ENCODE peak calls at places on chromosomes 13 and 19, in four cellular contexts. O, E, D and P are unnamed samples. For H3K4me1, the result is how much of the 10 kb centered on the place peaks cover.

GRCh38 chr19:5454743-5455142 is 474 bp upstream of the ZNRF4 start:
- DNase-seq in O (no peak), E (no peak), D (no peak), P (no peak)

GRCh38 chr13:29077051-29077813 is 257.1 kb downstream of the MTUS2 start:
- DNase-seq in E (no peak), D (no peak), O (no peak), P (no peak)

GRCh38 chr13:29484236-29484635 is 111.3 kb downstream of the SLC7A1 start:
- DNase-seq in D (no peak), O (no peak), E (peak), P (no peak)

GRCh38 chr13:27659466-27659865 is 37.8 kb downstream of the POLR1D start:
- DNase-seq in O (peak), D (no peak), E (no peak), P (no peak)

GRCh38 chr13:67063036-67063435 is 167.1 kb downstream of the PCDH9 start:
- DNase-seq in D (no peak), O (no peak), E (no peak), P (no peak)

GRCh38 chr13:44719857-44720671 is 143.9 kb upstream of the TSC22D1 start:
- DNase-seq in O (no peak), E (no peak), D (peak), P (peak)

GRCh38 chr19:3284759-3285646 is 60.5 kb downstream of the CELF5 start:
- DNase-seq in E (peak), O (peak), D (peak), P (peak)

GRCh38 chr13:108797354-108797753 is 167.9 kb downstream of the MYO16 start:
- DNase-seq in E (no peak), O (no peak), D (no peak), P (no peak)

GRCh38 chr13:77374786-77375185 is 47.9 kb upstream of the MYCBP2 start:
- DNase-seq in E (no peak), D (no peak), O (peak), P (no peak)

GRCh38 chr13:72886272-72887062 is 104.5 kb downstream of the PIBF1 start:
- DNase-seq in O (no peak), E (no peak), D (no peak), P (no peak)

GRCh38 chr19:40208602-40209001 is 9.6 kb downstream of the TTC9B start:
- DNase-seq in O (no peak), E (no peak), D (no peak), P (no peak)

GRCh38 chr19:11581740-11582139 is 4.3 kb upstream of the ACP5 start:
- DNase-seq in E (no peak), O (no peak), D (no peak), P (no peak)

GRCh38 chr19:30968210-30968609 is 381.0 kb downstream of the TSHZ3 start:
- DNase-seq in O (no peak), D (peak), E (no peak), P (no peak)

GRCh38 chr13:100128838-100129237 is 39.9 kb downstream of the PCCA start:
- DNase-seq in E (no peak), O (no peak), D (no peak), P (no peak)

GRCh38 chr13:29749401-29750177 is 100.8 kb downstream of the UBL3 start:
- DNase-seq in D (no peak), E (no peak), O (no peak), P (no peak)

GRCh38 chr13:105915451-105915850 is 620.0 kb downstream of the EFNB2 start:
- DNase-seq in E (no peak), D (no peak), O (no peak), P (no peak)

GRCh38 chr19:35354898-35355297 is 3.4 kb upstream of the FFAR3 start:
- DNase-seq in D (no peak), O (no peak), E (no peak), P (no peak)

GRCh38 chr19:40688294-40688693 is 2.2 kb downstream of the NUMBL start:
- DNase-seq in O (no peak), E (no peak), D (no peak), P (no peak)

GRCh38 chr19:32287811-32288227 is 57.6 kb upstream of the ZNF507 start:
- DNase-seq in D (peak), O (peak), E (peak), P (peak)

GRCh38 chr19:35851213-35852028 is 883 bp downstream of the NPHS1 start:
- DNase-seq in D (no peak), E (no peak), O (no peak), P (no peak)

GRCh38 chr13:30616927-30617314 is 799 bp upstream of the USPL1 start:
- DNase-seq in D (peak), E (peak), O (peak), P (peak)

GRCh38 chr13:89514534-89515312 is 1832.8 kb upstream of the MIR17HG start:
- DNase-seq in E (peak), O (no peak), D (peak), P (no peak)

GRCh38 chr13:100541882-100542545 is 46.6 kb downstream of the GGACT start:
- DNase-seq in E (peak), D (no peak), O (no peak), P (no peak)

GRCh38 chr13:41791056-41791455 is 169.9 kb downstream of the VWA8 start:
- DNase-seq in E (no peak), O (no peak), D (no peak), P (no peak)

GRCh38 chr13:114101325-114101821 is 31.1 kb downstream of the RASA3 start:
- DNase-seq in E (no peak), O (no peak), D (no peak), P (no peak)

GRCh38 chr19:33384983-33385382 is 11.5 kb downstream of the CEBPG start:
- DNase-seq in D (no peak), O (no peak), E (no peak), P (no peak)

GRCh38 chr19:38152461-38153379 is 71.3 kb downstream of the DPF1 start:
- DNase-seq in O (no peak), E (peak), D (no peak), P (no peak)

GRCh38 chr13:107799001-107799400 is 416.3 kb downstream of the LIG4 start:
- DNase-seq in D (no peak), E (peak), O (no peak), P (no peak)

GRCh38 chr19:46928951-46929350 is 68.2 kb downstream of the ARHGAP35 start:
- DNase-seq in E (peak), O (no peak), D (no peak), P (no peak)

GRCh38 chr13:64529874-64530485 is 2700.2 kb downstream of the PCDH9 start:
- DNase-seq in D (peak), O (no peak), E (peak), P (no peak)

GRCh38 chr13:67184247-67184646 is 45.9 kb downstream of the PCDH9 start:
- DNase-seq in E (no peak), O (no peak), D (peak), P (no peak)

GRCh38 chr19:41753936-41754529 is 1.3 kb upstream of the CEACAM6 start:
- DNase-seq in O (peak), D (peak), E (peak), P (no peak)

GRCh38 chr13:43805071-43805468 is 18.3 kb upstream of the ENOX1 start:
- DNase-seq in E (peak), O (no peak), D (peak), P (no peak)

GRCh38 chr19:13824703-13825102 is 29.5 kb downstream of the ZSWIM4 start:
- DNase-seq in E (no peak), O (no peak), D (no peak), P (no peak)

GRCh38 chr13:59458908-59459579 is 704.7 kb downstream of the DIAPH3 start:
- DNase-seq in O (no peak), E (peak), D (no peak), P (no peak)

GRCh38 chr19:15305582-15306334 is 26.6 kb downstream of the BRD4 start:
- DNase-seq in O (no peak), D (no peak), E (no peak), P (no peak)
- H3K4me1 ChIP-seq in O (under half), D (half or more), E (under half), P (half or more)

GRCh38 chr13:50596776-50597203 is 246.7 kb downstream of the DLEU7 start:
- DNase-seq in D (no peak), E (no peak), O (no peak), P (no peak)

GRCh38 chr13:50598338-50598737 is 245.2 kb downstream of the DLEU7 start:
- DNase-seq in E (no peak), O (no peak), D (no peak), P (no peak)

GRCh38 chr13:50596103-50596502 is 247.4 kb downstream of the DLEU7 start:
- DNase-seq in D (no peak), O (no peak), E (no peak), P (no peak)

GRCh38 chr13:50599046-50599445 is 244.4 kb downstream of the DLEU7 start:
- DNase-seq in O (no peak), E (no peak), D (no peak), P (no peak)

DNA sequence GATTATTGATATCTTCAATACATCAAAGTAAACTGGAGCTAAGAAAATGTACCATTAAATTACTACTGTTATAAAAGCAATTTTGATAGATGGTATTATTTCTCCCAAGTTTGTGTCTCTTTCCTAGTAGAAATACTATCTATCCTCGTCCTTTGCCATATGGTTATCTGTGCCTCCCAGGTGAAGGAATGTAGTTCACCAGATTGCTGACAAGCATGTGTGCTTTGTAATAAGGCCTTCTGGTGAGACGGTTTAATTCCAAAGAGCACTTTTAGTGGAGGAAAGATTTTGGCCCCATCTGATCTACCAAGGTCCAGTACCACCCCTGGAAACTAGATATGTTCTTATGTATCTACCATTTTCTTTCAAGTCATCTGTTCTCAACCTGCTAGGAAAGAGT is 243.6 kb downstream of the DLEU7 start:
- DNase-seq in E (no peak), D (no peak), O (no peak), P (no peak)
- H3K4me1 ChIP-seq in E (under half), D (under half), O (under half), P (under half)

DNA sequence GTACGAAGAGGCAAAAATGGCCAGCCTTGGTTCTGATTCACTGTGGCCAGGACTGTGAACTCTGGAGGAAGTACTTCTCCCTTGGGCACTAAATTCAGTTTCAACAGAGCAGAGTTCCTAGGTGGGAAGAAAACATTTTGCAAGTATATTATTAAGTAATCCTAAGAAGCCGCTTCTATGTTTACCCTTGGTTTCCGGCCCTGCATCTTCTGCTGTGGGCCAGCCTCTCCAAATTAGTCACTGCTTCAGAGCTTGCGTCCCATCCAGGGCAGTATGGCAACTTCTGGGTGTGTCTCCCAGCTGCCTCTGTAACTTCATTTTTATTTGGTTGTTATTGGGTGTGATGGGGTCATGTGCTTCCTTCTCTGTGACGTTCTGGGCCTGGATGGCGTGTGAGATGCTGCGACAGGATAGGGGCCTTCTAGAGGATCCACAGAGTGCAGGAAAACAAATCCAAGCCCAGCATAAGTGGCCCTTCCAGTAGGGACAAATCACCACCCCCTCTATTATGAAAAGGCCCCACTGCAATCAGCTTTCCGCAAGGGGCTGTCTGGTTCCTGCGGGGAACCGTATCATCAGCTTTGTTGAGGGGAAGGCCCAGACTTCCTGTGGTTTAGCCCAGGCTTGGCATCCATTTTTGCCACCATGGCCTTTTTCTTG is 55.1 kb upstream of the C1QTNF9 start:
- DNase-seq in E (no peak), D (no peak), O (no peak), P (no peak)
- H3K4me1 ChIP-seq in E (under half), D (under half), O (under half), P (under half)

DNA sequence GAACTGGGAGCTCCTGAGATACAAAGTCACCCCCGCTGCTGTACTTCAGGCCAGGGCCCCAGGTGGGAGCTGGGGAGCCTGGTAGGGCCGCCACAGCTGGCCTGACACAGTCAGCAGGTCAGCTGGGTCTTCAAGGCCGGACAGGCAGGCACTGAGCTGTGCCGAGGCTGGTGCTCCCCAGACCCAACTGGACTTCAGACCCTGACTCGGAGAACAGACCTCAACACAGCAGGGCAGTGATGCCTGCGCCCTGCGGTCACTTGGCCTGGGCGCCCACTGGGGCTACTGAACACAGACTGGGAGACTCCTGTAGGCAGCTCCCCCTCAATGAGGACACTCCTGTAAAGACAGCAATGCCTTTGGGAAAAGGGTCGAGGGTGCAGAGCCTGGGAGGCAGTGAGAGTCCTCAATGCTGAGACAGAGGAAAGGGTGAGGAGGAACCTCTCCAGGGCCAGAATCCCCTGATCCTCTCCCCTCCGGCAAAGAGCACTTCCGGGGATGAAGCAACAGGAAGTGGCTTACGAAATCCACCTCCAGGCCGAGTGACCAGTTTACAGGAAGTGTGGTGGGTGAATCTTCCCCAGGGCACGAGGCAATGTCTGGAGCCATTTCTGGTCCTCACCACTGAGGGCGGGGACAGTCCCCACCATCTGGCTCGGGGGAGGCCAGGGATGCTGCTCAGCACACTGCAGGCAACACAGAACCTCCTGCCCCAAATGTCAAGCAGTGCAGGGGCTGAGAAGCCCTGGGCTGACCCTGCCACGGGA is 40.8 kb upstream of the ISYNA1 start:
- DNase-seq in E (peak), O (peak), D (peak), P (peak)
- H3K4me1 ChIP-seq in E (under half), O (under half), D (under half), P (half or more)

GRCh38 chr19:45509692-45510015 is 2.4 kb downstream of the VASP start:
- DNase-seq in O (no peak), D (no peak), E (no peak), P (no peak)

GRCh38 chr19:45506991-45507863 is at the start of gene VASP:
- DNase-seq in E (peak), O (peak), D (peak), P (peak)

GRCh38 chr19:45507864-45508680 is 793 bp downstream of the VASP start:
- DNase-seq in O (no peak), E (peak), D (peak), P (no peak)

GRCh38 chr19:45508681-45508930 is 1.3 kb downstream of the VASP start:
- DNase-seq in O (no peak), D (no peak), E (peak), P (no peak)

DNA sequence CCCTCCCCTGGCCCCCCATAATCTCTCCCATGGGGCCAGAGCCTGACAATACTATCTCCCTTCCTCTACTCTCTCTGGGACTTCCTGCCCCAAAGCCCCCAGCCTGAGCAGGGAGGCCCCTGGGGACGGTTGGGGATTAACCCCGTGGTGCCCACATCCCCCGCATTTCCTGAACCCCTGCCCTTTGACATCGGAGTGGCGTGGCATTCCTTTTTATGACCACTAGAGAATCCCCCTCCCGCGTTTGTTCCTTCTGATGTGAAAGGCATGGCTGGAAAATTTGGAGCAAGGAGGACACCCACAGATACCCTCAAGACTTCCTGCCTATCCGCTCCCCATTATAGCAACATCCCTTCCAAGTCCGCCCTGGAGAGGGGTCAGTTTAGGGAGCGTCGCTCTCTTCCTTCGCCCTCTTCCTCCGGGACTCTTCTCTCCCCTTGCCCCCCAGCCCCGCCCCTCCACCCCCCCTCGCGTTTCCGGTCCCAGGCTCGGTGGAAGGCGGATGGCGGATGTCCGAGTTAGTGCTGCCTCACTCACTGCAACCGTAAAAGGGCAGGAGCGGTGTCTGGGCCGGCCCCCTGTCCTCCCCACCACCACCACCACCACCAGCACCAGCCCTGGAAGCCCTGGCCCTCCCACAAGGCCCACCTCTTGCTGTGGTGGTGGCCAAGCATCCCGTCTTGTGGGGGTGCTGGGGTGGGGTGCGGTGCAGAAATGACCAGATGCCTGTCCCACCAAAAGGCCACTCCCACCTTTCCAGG is 1.8 kb downstream of the VASP start:
- DNase-seq in E (peak), D (peak), O (peak), P (peak)
- H3K4me1 ChIP-seq in E (under half), D (under half), O (under half), P (under half)

GRCh38 chr13:111206148-111206547 is 91.0 kb downstream of the ARHGEF7 start:
- DNase-seq in D (no peak), O (no peak), E (no peak), P (no peak)
- H3K4me1 ChIP-seq in D (under half), O (under half), E (half or more), P (half or more)

GRCh38 chr19:18465214-18465963 is 27.5 kb upstream of the ISYNA1 start:
- DNase-seq in D (no peak), O (no peak), E (no peak), P (peak)

GRCh38 chr19:18461471-18461870 is 23.5 kb upstream of the ISYNA1 start:
- DNase-seq in D (no peak), E (no peak), O (no peak), P (no peak)

GRCh38 chr19:18466354-18466753 is 28.4 kb upstream of the ISYNA1 start:
- DNase-seq in E (no peak), D (no peak), O (no peak), P (no peak)

GRCh38 chr19:18465964-18466339 is 28.0 kb upstream of the ISYNA1 start:
- DNase-seq in O (no peak), E (no peak), D (no peak), P (no peak)

GRCh38 chr19:18464646-18465045 is 26.7 kb upstream of the ISYNA1 start:
- DNase-seq in E (no peak), D (peak), O (peak), P (peak)
- H3K4me1 ChIP-seq in E (under half), D (half or more), O (under half), P (half or more)

GRCh38 chr19:18423258-18424020 is 4.2 kb downstream of the SSBP4 start:
- DNase-seq in E (no peak), D (no peak), O (no peak), P (no peak)
- H3K4me1 ChIP-seq in E (half or more), D (under half), O (half or more), P (half or more)